ENCODE peak calls at places on chromosome 13, in four cellular contexts. T, Y, M and C are unnamed samples.

GRCh38 chr13:63048648-63049047 is 1633.0 kb upstream of the PCDH20 start:
- DNase-seq in T (no peak), Y (no peak), M (no peak), C (peak)

GRCh38 chr13:97280478-97280877 is 58.3 kb downstream of the MBNL2 start:
- DNase-seq in T (no peak), Y (no peak), M (no peak), C (no peak)

GRCh38 chr13:96403241-96403640 is 313.3 kb downstream of the HS6ST3 start:
- DNase-seq in T (no peak), Y (no peak), M (no peak), C (no peak)

GRCh38 chr13:58151452-58151851 is 519.9 kb downstream of the PCDH17 start:
- DNase-seq in T (no peak), Y (no peak), M (no peak), C (no peak)

GRCh38 chr13:54415753-54416366 is 1387.2 kb downstream of the OLFM4 start:
- DNase-seq in T (no peak), Y (no peak), M (no peak), C (no peak)

GRCh38 chr13:105920375-105920774 is 615.1 kb downstream of the EFNB2 start:
- DNase-seq in T (no peak), Y (no peak), M (no peak), C (no peak)

GRCh38 chr13:88014527-88014926 is 343.4 kb downstream of the SLITRK5 start:
- DNase-seq in T (no peak), Y (no peak), M (no peak), C (no peak)

GRCh38 chr13:99322297-99323103 is 15.3 kb upstream of the GPR183 start:
- DNase-seq in T (peak), Y (peak), M (no peak), C (no peak)

GRCh38 chr13:70310720-70311119 is 202.5 kb upstream of the KLHL1 start:
- DNase-seq in T (no peak), Y (no peak), M (peak), C (peak)

GRCh38 chr13:75803175-75803611 is 167.1 kb downstream of the LMO7 start:
- DNase-seq in T (no peak), Y (no peak), M (no peak), C (no peak)

GRCh38 chr13:20424959-20425358 is 100.7 kb downstream of the CRYL1 start:
- DNase-seq in T (no peak), Y (no peak), M (no peak), C (no peak)

GRCh38 chr13:114148521-114148855 is 16.1 kb upstream of the RASA3 start:
- DNase-seq in T (no peak), Y (peak), M (no peak), C (no peak)

GRCh38 chr13:21164631-21165030 is 11.7 kb downstream of the SKA3 start:
- DNase-seq in T (no peak), Y (no peak), M (no peak), C (no peak)

GRCh38 chr13:37138169-37138568 is 32.7 kb upstream of the CSNK1A1L start:
- DNase-seq in T (no peak), Y (no peak), M (peak), C (peak)

GRCh38 chr13:102911336-102911735 is 65.5 kb downstream of the ERCC5 start:
- DNase-seq in T (no peak), Y (no peak), M (no peak), C (no peak)

GRCh38 chr13:80454245-80454644 is 113.3 kb upstream of the SPRY2 start:
- DNase-seq in T (no peak), Y (peak), M (no peak), C (no peak)

GRCh38 chr13:113176292-113176691 is 17.8 kb downstream of the PROZ start:
- DNase-seq in T (no peak), Y (no peak), M (no peak), C (no peak)

GRCh38 chr13:28337196-28338045 is 157.5 kb downstream of the FLT1 start:
- DNase-seq in T (no peak), Y (no peak), M (no peak), C (no peak)

GRCh38 chr13:101258509-101258908 is 157.8 kb downstream of the NALCN start:
- DNase-seq in T (no peak), Y (no peak), M (no peak), C (no peak)

GRCh38 chr13:39051157-39051556 is 12.9 kb downstream of the NHLRC3 start:
- DNase-seq in T (no peak), Y (no peak), M (peak), C (peak)

GRCh38 chr13:45333973-45334922 is 6.7 kb downstream of the TPT1 start:
- DNase-seq in T (no peak), Y (no peak), M (no peak), C (no peak)

GRCh38 chr13:29937836-29938235 is 87.4 kb upstream of the UBL3 start:
- DNase-seq in T (no peak), Y (no peak), M (no peak), C (no peak)

GRCh38 chr13:111359237-111359915 is 38.9 kb downstream of the TEX29 start:
- DNase-seq in T (no peak), Y (no peak), M (no peak), C (no peak)

DNA sequence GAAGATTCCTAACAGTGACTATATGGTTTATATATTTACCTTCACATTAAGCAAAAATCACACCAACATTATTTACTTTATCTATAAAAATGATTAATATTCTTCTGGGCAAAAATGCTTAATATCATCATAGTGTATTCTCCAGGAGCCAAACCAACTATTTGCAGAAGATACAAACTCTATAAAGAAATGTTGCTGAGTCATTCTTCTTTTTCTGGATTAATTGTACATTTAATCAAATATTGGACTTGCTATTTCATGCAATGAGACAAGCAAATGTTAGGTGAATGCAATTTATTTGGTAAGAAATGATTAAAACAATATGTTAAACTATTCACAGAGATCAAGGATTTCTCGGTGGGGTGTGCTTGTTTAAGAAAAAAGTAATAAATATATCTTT is 1075.8 kb downstream of the PCDH9 start:
- DNase-seq in T (no peak), Y (no peak), M (no peak), C (no peak)
- TF ChIP-seq SP1 in T (no peak), Y (no peak), M (no peak), C (no peak)

GRCh38 chr13:93262729-93263128 is 36.1 kb downstream of the GPC6 start:
- DNase-seq in T (no peak), Y (no peak), M (no peak), C (no peak)
- TF ChIP-seq TARDBP in T (no peak), Y (no peak), M (no peak), C (no peak)

GRCh38 chr13:50129065-50129922 is 114.0 kb downstream of the KCNRG start:
- DNase-seq in T (no peak), Y (no peak), M (no peak), C (no peak)

GRCh38 chr13:50127017-50127725 is 111.9 kb downstream of the KCNRG start:
- DNase-seq in T (no peak), Y (no peak), M (no peak), C (no peak)

GRCh38 chr13:50129923-50130685 is 114.9 kb downstream of the KCNRG start:
- DNase-seq in T (no peak), Y (no peak), M (no peak), C (peak)

GRCh38 chr13:50127726-50128291 is 112.6 kb downstream of the KCNRG start:
- DNase-seq in T (no peak), Y (no peak), M (no peak), C (no peak)

GRCh38 chr13:50128406-50129048 is 113.3 kb downstream of the KCNRG start:
- DNase-seq in T (no peak), Y (no peak), M (no peak), C (no peak)
- TF ChIP-seq FOXM1 in T (no peak), Y (no peak), M (no peak), C (no peak)

GRCh38 chr13:95020298-95020987 is 280.8 kb downstream of the ABCC4 start:
- DNase-seq in T (no peak), Y (no peak), M (no peak), C (no peak)
- TF ChIP-seq SP1 in T (no peak), Y (no peak), M (no peak), C (no peak)

DNA sequence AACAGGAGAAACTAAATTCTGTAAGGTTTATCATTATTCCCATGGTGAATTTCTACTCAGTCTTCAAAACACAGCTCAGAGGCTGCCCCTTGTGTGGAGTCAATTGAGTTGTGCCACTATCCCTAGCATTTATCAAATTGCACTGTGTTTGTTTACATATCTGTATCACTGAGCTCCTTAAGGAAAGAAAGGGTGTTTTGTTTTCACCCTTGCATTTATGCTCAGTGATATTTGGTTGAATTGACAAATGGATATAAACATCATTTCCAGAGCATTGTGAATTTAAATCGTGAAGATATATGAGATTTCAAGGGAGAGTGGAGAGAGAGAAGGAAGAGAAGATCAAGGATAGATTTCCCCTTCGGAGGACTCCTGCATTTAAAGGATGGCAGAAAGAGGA is 55.1 kb upstream of the TNFRSF19 start:
- DNase-seq in T (no peak), Y (no peak), M (no peak), C (no peak)
- TF ChIP-seq TARDBP in T (no peak), Y (no peak), M (no peak), C (no peak)

GRCh38 chr13:31742102-31742695 is 2.9 kb downstream of the RXFP2 start:
- DNase-seq in T (peak), Y (peak), M (peak), C (peak)

GRCh38 chr13:31747271-31747670 is 7.9 kb downstream of the RXFP2 start:
- DNase-seq in T (no peak), Y (no peak), M (no peak), C (no peak)

GRCh38 chr13:31749929-31750328 is 10.6 kb downstream of the RXFP2 start:
- DNase-seq in T (no peak), Y (no peak), M (no peak), C (no peak)

GRCh38 chr13:31747966-31748365 is 8.6 kb downstream of the RXFP2 start:
- DNase-seq in T (no peak), Y (no peak), M (no peak), C (no peak)
- TF ChIP-seq FOXM1 in T (no peak), Y (no peak), M (no peak), C (no peak)

DNA sequence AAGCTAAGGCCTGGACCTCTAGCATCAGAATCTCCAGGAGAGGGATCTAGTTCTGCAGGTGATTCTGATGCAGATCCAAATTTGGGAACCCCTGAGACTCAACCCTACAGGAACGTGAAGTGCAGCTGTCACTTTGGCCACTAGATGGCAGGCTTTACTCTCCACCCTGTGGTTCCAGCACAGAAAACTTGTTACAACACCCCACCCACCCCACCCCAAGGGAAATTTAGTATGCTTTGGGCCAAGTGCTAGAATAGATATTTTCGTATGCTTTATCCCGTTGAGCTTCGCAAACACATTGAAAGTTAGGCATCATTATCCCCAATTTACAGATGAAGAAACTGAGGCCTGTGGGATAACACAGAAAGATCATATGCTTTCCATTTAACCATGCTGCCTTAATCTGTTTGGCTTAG is 232.0 kb downstream of the B3GLCT start:
- DNase-seq in T (peak), Y (no peak), M (peak), C (peak)
- TF ChIP-seq SP1 in T (no peak), Y (no peak), M (no peak), C (no peak)

DNA sequence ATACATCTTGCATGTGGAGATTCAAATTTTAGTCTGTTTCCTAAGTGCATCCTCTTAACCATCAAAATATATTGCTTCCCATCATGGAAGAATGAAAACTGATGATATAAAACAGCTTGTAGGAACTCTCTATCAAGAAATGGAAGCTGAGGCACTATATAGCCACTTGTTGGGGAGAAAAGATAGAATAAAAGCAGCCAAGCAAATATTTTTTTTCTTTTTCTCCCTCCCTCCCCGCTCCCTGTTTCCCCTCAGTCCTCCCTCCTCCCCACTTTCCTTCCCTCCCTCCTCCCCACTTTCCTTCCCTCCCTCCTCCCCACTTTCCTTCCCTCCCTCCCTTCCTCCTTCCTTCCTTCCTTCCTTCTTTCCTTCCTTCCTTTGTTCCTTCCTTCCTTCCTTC is 413.8 kb downstream of the GPC6 start:
- DNase-seq in T (no peak), Y (no peak), M (no peak), C (no peak)
- TF ChIP-seq TARDBP in T (no peak), Y (no peak), M (no peak), C (no peak)